ENCODE peak calls at places on chromosomes 12 and 14, in nine cellular contexts. B, J, G, A, Q, D, Y, H and N are unnamed samples.

GRCh38 chr14:98138666-98139065 is 1133.3 kb downstream of the BCL11B start:
- DNase-seq in Q (no peak), A (no peak), Y (no peak), D (peak), H (peak), J (peak), G (peak), B (peak), N (no peak)

GRCh38 chr12:61414470-61414869 is 845.7 kb upstream of the USP15 start:
- DNase-seq in G (no peak), A (no peak), Q (no peak), Y (no peak), J (no peak), H (no peak), B (no peak), D (no peak), N (no peak)

GRCh38 chr12:76422878-76423438 is 74.7 kb upstream of the BBS10 start:
- DNase-seq in B (no peak), H (no peak), Y (no peak), D (no peak), G (no peak), J (no peak), A (peak), Q (no peak), N (no peak)

GRCh38 chr12:52010692-52011601 is 4.2 kb downstream of the TAMALIN start:
- DNase-seq in J (no peak), H (no peak), Y (no peak), B (no peak), Q (no peak), D (no peak), A (no peak), G (no peak), N (no peak)

GRCh38 chr14:75993567-75994041 is 8.0 kb downstream of the IFT43 start:
- DNase-seq in Y (no peak), B (no peak), G (no peak), H (no peak), D (no peak), J (no peak), A (no peak), Q (no peak), N (no peak)

GRCh38 chr14:45238988-45239387 is 14.0 kb downstream of the MIS18BP1 start:
- DNase-seq in D (no peak), J (no peak), Y (no peak), H (no peak), G (no peak), A (no peak), Q (no peak), B (no peak), N (no peak)

GRCh38 chr14:52119030-52119429 is 50.2 kb upstream of the NID2 start:
- DNase-seq in G (no peak), B (no peak), J (no peak), Q (no peak), A (no peak), H (no peak), Y (no peak), D (no peak), N (no peak)

GRCh38 chr12:11719678-11720099 is 70.2 kb downstream of the ETV6 start:
- DNase-seq in G (no peak), Y (peak), Q (peak), J (peak), A (peak), D (peak), B (peak), H (peak), N (no peak)

GRCh38 chr12:88577537-88577936 is 2.7 kb downstream of the KITLG start:
- DNase-seq in D (no peak), Y (no peak), Q (no peak), H (no peak), A (no peak), B (peak), G (no peak), J (no peak), N (no peak)

GRCh38 chr12:121888083-121888477 is 510 bp upstream of the PSMD9 start:
- DNase-seq in G (no peak), J (no peak), B (no peak), Y (no peak), D (no peak), H (no peak), A (no peak), Q (no peak), N (no peak)